ENCODE peak calls at places on chromosome 2, in four cellular contexts. C, P, X and I are unnamed samples.

GRCh38 chr2:191637182-191638078 is 40.5 kb upstream of the NABP1 start:
- DNase-seq in C (peak; percentile 82), P (peak; percentile 95), X (no peak), I (no peak)

GRCh38 chr2:62287895-62288589 is 92.1 kb downstream of the B3GNT2 start:
- DNase-seq in C (peak; percentile 22), P (peak; percentile 92), X (no peak), I (peak; percentile 81)

GRCh38 chr2:45649855-45650806 is 1.3 kb upstream of the PRKCE start:
- DNase-seq in C (peak; percentile 76), P (peak; percentile 58), X (peak; percentile 82), I (peak; percentile 89)

GRCh38 chr2:37350034-37350433 is 5.6 kb downstream of the QPCT start:
- DNase-seq in C (peak; percentile 3), P (peak; percentile 26), X (no peak), I (no peak)

GRCh38 chr2:224142397-224143312 is 103.6 kb upstream of the SERPINE2 start:
- DNase-seq in C (peak; percentile 72), P (peak; percentile 60), X (no peak), I (no peak)

GRCh38 chr2:52995439-52995838 is 772.2 kb upstream of the CHAC2 start:
- DNase-seq in C (no peak), P (no peak), X (no peak), I (no peak)

GRCh38 chr2:239601201-239601851 is 200.5 kb upstream of the HDAC4 start:
- DNase-seq in C (no peak), P (no peak), X (peak; percentile 58), I (no peak)

GRCh38 chr2:238165288-238165921 is 6.6 kb downstream of the ERFE start:
- DNase-seq in C (no peak), P (no peak), X (no peak), I (peak; percentile 16)

GRCh38 chr2:196101325-196101981 is 32.8 kb upstream of the DNAH7 start:
- DNase-seq in C (peak; percentile 41), P (no peak), X (no peak), I (no peak)

GRCh38 chr2:48312126-48312525 is 217.8 kb upstream of the STON1 start:
- DNase-seq in C (no peak), P (peak; percentile 96), X (no peak), I (no peak)

GRCh38 chr2:239159476-239159911 is 241.3 kb downstream of the HDAC4 start:
- DNase-seq in C (no peak), P (no peak), X (no peak), I (no peak)

GRCh38 chr2:98458667-98459380 is 14.2 kb downstream of the INPP4A start:
- DNase-seq in C (no peak), P (no peak), X (no peak), I (no peak)

GRCh38 chr2:9377461-9378097 is 45.7 kb downstream of the ITGB1BP1 start:
- DNase-seq in C (peak; percentile 36), P (no peak), X (no peak), I (no peak)

GRCh38 chr2:241389697-241390096 is 33.6 kb downstream of the FARP2 start:
- DNase-seq in C (no peak), P (no peak), X (no peak), I (no peak)

DNA sequence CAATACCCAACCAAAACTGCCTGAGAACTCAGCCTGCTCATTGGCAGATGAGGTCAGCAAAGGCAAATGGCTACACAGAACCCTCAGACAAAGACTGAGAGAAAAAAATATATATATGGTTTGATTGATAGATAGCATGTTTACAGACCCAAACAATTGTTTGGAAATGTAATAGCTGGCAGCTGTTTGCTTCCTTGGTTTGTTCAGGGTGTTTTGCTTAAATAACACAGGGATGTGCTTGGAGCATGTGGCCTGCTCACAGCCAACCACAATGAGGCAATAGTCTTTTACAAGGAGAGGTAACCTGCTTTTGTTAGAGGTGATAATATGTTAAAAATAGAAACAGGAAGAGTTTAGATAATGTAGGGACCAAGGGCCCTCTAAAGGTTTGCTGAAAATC is 84.5 kb downstream of the PDK1 start:
- DNase-seq in C (no peak), P (peak; percentile 45), X (no peak), I (no peak)
- H2AFZ ChIP-seq in C (no peak overlapping the region), P (no peak overlapping the region), X (no peak overlapping the region), I (no peak overlapping the region)

DNA sequence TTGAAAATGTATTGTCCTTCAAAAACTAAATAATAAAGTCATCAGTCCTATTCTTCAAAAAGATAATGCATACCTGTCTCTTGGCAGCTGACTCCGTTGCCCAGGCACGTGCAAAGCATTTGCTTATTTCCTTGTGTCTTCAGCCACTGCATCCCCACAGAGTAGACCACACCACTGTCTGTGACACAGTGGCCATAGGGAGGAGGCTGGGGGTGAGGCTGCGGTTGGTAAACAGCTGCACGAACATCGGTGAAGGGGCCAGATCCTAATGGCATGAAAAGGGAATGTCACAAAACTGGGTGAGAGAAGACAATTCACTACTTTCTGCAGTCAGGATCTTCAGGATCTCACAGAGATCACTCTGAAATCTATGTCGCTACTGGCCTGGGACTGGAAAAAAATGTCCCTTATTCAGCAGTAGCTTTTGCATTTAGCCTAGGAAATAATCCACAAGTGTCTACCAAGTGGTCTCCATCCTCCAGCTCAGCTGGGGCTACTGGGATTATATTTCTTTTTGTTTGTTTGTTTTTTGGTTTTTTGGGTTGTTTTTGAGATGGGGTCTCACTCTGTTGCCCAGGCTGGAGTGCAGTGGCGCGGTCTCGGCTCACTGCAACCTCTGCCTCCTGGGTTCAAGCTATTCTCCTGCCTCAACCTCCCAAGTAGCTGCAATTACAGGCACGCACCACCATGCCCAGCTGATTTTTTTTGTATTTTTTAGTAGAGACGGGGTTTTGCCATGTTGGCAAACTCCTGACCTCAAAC is 10.7 kb downstream of the FN1 start:
- DNase-seq in C (no peak), P (no peak), X (no peak), I (no peak)
- H3K4me3 ChIP-seq in C (no peak overlapping the region), P (no peak overlapping the region), X (no peak overlapping the region), I (no peak overlapping the region)

DNA sequence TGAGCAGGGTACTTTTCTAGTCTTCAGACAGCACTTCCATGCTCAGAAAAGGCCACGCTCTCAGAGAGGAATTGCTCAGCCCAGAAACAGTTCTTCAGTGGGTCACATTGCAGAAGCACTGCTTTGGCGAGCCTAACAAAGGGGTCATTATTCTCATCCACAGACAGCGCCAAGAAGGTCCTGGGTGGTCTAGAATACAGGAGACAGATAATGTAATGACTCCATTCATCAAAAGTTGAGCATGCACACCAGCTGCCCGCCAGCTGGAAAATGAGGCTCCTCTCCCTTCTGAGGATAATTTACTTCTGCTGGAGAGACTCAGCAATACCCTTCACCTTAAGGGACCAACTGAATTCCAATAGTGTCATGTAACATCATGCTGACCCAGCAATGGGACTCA is 79.9 kb downstream of the TRIB2 start:
- DNase-seq in C (peak; percentile 38), P (no peak), X (peak; percentile 38), I (no peak)
- H2AFZ ChIP-seq in C (no peak overlapping the region), P (no peak overlapping the region), X (no peak overlapping the region), I (no peak overlapping the region)

GRCh38 chr2:216633616-216634316 is 546 bp downstream of the IGFBP2 start:
- DNase-seq in C (peak; percentile 36), P (peak; percentile 25), X (no peak), I (peak; percentile 79)

GRCh38 chr2:216636570-216637450 is 3.6 kb downstream of the IGFBP2 start:
- DNase-seq in C (peak; percentile 77), P (peak; percentile 88), X (peak; percentile 91), I (peak; percentile 70)

GRCh38 chr2:216634317-216635148 is 1.3 kb downstream of the IGFBP2 start:
- DNase-seq in C (peak; percentile 36), P (no peak), X (peak; percentile 62), I (peak; percentile 59)

GRCh38 chr2:216635701-216636541 is 2.7 kb downstream of the IGFBP2 start:
- DNase-seq in C (peak; percentile 57), P (no peak), X (peak; percentile 89), I (peak; percentile 70)

DNA sequence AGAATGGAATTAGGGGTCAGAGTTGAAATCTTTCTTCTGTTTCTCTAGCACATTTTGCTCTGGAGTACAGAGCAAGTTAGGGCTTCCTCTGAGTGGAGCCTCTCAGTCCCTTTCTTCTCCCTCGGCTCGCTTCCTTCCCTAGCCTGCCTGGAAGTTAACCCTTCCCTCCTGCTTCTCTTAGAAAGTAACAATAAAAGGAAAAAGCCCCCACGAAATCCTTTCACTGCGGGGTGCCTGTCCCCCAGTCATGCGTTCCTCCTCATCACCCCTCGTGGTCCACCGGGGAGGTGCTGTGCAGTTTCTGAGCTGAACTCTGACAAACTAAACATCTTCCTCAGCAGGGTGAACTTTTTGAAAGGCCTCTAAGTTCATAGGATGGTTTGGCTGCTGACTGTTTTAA is 2.0 kb downstream of the IGFBP2 start:
- DNase-seq in C (peak; percentile 41), P (no peak), X (peak; percentile 73), I (peak; percentile 54)
- H3K4me3 ChIP-seq in C (peak overlapping the region; percentile 2), P (peak overlapping the region; percentile 95), X (peak overlapping the region; percentile 100), I (peak overlapping the region; percentile 86)

DNA sequence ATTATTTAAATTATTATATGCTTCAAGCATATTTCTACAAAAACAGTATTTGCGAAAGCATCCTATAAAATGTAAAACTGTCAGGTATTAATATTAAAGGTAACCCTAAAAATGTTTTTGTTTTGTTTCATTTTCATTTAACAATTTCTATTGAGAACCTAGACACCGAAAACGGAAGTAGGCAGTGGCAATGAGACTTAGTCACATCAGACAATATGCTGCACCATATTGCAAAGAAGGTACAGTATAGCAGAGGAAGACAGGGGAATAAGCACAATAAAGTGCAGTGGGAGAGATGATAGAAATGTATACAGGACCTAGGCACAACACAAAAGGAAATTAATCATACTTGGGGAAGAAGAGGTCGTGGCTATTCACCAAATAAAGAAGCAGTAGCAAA is 12.2 kb downstream of the SCN1A start:
- DNase-seq in C (no peak), P (no peak), X (no peak), I (no peak)
- H2AFZ ChIP-seq in C (no peak overlapping the region), P (no peak overlapping the region), X (no peak overlapping the region), I (peak overlapping the region; percentile 12)